ENCODE peak calls at places on chromosomes 7 and 10, in seven cellular contexts. X is fibroblast of the aortic adventitia, C is Peyer's patch, E is HL-60, H is cardiac muscle cell, W is GM23338, L is AG10803. S is an unnamed sample.

GRCh38 chr10:62016477-62017140 is 115.1 kb downstream of the ARID5B start:
- DNase-seq in X (no peak), C (no peak), E (no peak), H (no peak), W (no peak), L (peak), S (no peak)

GRCh38 chr7:143381427-143382125 is 431 bp downstream of the ZYX start:
- DNase-seq in X (peak), C (peak), E (no peak), H (peak), W (no peak), L (peak), S (peak)

GRCh38 chr7:47520408-47520807 is 61.5 kb downstream of the TNS3 start:
- DNase-seq in X (peak), C (peak), E (no peak), H (no peak), W (no peak), L (peak), S (peak)

GRCh38 chr10:63593576-63593975 is 72.4 kb downstream of the REEP3 start:
- DNase-seq in X (peak), C (no peak), E (no peak), H (no peak), W (no peak), L (peak), S (peak)

GRCh38 chr10:116287906-116288501 is 15.0 kb upstream of the GFRA1 start:
- DNase-seq in X (peak), C (no peak), E (peak), H (peak), W (peak), L (peak), S (peak)

GRCh38 chr7:102897211-102897621 is 15.6 kb upstream of the LRRC17 start:
- DNase-seq in X (no peak), C (no peak), E (no peak), H (no peak), W (no peak), L (no peak), S (no peak)

GRCh38 chr7:43137811-43138210 is 25.4 kb downstream of the HECW1 start:
- DNase-seq in X (no peak), C (no peak), E (no peak), H (no peak), W (no peak), L (peak), S (no peak)

GRCh38 chr7:519974-520458 is 370 bp upstream of the PDGFA start:
- DNase-seq in X (peak), C (peak), E (peak), H (peak), W (peak), L (peak), S (peak)

GRCh38 chr7:44772867-44773266 is 23.6 kb upstream of the PPIA start:
- DNase-seq in X (no peak), C (peak), E (no peak), H (no peak), W (peak), L (no peak), S (no peak)

GRCh38 chr7:99557940-99558305 is 519 bp upstream of the ZNF655 start:
- DNase-seq in X (no peak), C (no peak), E (no peak), H (no peak), W (peak), L (no peak), S (no peak)

GRCh38 chr7:44320141-44320540 is 5.3 kb downstream of the CAMK2B start:
- DNase-seq in X (no peak), C (no peak), E (no peak), H (no peak), W (no peak), L (no peak), S (no peak)

GRCh38 chr10:56266120-56266519 is 94.9 kb downstream of the ZWINT start:
- DNase-seq in X (no peak), C (no peak), E (no peak), H (no peak), W (no peak), L (no peak), S (no peak)

GRCh38 chr7:5495581-5496375 is 72.1 kb upstream of the TNRC18 start:
- DNase-seq in X (no peak), C (peak), E (no peak), H (no peak), W (no peak), L (peak), S (no peak)

GRCh38 chr10:11336703-11337102 is 274.7 kb downstream of the USP6NL start:
- DNase-seq in X (peak), C (no peak), E (no peak), H (no peak), W (peak), L (no peak), S (peak)

GRCh38 chr10:11345224-11346054 is 266.0 kb downstream of the USP6NL start:
- DNase-seq in X (peak), C (no peak), E (peak), H (no peak), W (peak), L (no peak), S (peak)

GRCh38 chr7:91266067-91266930 is 2.1 kb downstream of the FZD1 start:
- DNase-seq in X (peak), C (no peak), E (no peak), H (peak), W (peak), L (no peak), S (no peak)

GRCh38 chr10:88792656-88793055 is 9.9 kb upstream of the LIPM start:
- DNase-seq in X (peak), C (no peak), E (peak), H (no peak), W (no peak), L (peak), S (peak)

GRCh38 chr10:48701941-48702340 is 17.3 kb downstream of the WDFY4 start:
- DNase-seq in X (no peak), C (no peak), E (no peak), H (no peak), W (no peak), L (no peak), S (no peak)

GRCh38 chr10:61951144-61951483 is 49.6 kb downstream of the ARID5B start:
- DNase-seq in X (no peak), C (no peak), E (no peak), H (no peak), W (no peak), L (no peak), S (no peak)

GRCh38 chr10:42150428-42151061 is 487.8 kb downstream of the ZNF33B start:
- DNase-seq in X (no peak), C (no peak), E (no peak), H (no peak), W (no peak), L (no peak), S (no peak)

GRCh38 chr7:129805086-129805719 is 147.6 kb downstream of the UBE2H start:
- DNase-seq in X (no peak), C (no peak), E (no peak), H (no peak), W (no peak), L (no peak), S (no peak)

GRCh38 chr10:46992794-46993552 is 81.7 kb downstream of the PTPN20 start:
- DNase-seq in X (peak), C (no peak), E (peak), H (peak), W (peak), L (peak), S (peak)

GRCh38 chr10:71581376-71581775 is 138.2 kb downstream of the C10orf105 start:
- DNase-seq in X (no peak), C (peak), E (no peak), H (no peak), W (no peak), L (no peak), S (no peak)

GRCh38 chr7:143405671-143406352 is 2.8 kb downstream of the EPHA1 start:
- DNase-seq in X (no peak), C (peak), E (no peak), H (no peak), W (peak), L (no peak), S (no peak)

GRCh38 chr7:128796325-128796724 is 4.6 kb downstream of the CCDC136 start:
- DNase-seq in X (peak), C (no peak), E (no peak), H (no peak), W (no peak), L (peak), S (peak)

GRCh38 chr7:120521761-120522737 is 249.1 kb downstream of the KCND2 start:
- DNase-seq in X (no peak), C (no peak), E (no peak), H (no peak), W (peak), L (no peak), S (no peak)

GRCh38 chr10:34768261-34768971 is 46.7 kb downstream of the PARD3 start:
- DNase-seq in X (peak), C (peak), E (no peak), H (no peak), W (no peak), L (peak), S (peak)

GRCh38 chr7:143519411-143520131 is 41.9 kb downstream of the TAS2R41 start:
- DNase-seq in X (peak), C (no peak), E (no peak), H (no peak), W (no peak), L (no peak), S (peak)

GRCh38 chr7:120842131-120842621 is 15.8 kb downstream of the TSPAN12 start:
- DNase-seq in X (no peak), C (no peak), E (no peak), H (no peak), W (peak), L (no peak), S (no peak)

GRCh38 chr7:143417734-143418378 is 9.2 kb upstream of the EPHA1 start:
- DNase-seq in X (no peak), C (no peak), E (no peak), H (no peak), W (peak), L (no peak), S (no peak)

GRCh38 chr10:49833162-49833561 is 71.0 kb upstream of the OGDHL start:
- DNase-seq in X (no peak), C (no peak), E (no peak), H (no peak), W (no peak), L (no peak), S (no peak)

GRCh38 chr7:1432411-1433082 is 26.7 kb downstream of the MICALL2 start:
- DNase-seq in X (peak), C (peak), E (peak), H (peak), W (peak), L (peak), S (peak)

DNA sequence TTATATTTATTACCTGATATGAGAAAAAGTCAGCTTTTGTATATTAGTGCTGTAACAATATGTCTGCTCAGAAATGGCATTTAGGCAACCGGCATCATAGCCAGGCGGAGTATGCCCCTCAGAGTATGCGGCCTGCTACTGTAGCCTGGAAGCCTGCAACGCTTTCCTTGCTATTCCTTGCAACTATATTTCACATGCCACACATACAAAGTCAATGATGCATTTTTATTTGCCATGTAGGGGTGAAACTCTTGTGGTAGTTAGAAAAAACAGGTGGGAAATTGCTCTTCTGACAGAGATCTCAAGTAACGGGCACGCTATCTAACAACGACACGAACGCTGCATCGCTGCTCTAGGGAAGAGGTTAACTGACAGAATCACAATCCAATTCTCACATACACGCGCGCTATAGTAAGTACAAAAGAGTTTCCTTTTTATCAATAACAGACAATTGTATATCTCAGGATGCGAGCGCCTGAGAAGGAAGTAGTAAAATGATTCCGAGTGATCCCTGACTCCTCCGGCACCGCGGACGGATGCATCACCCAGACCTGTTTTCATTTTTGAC is 5.9 kb downstream of the EBF3 start:
- DNase-seq in X (peak), C (no peak), E (no peak), H (peak), W (peak), L (no peak), S (peak)
- H3K4me3 ChIP-seq in X (peak), C (no peak), E (no peak), H (peak), W (peak), L (no peak), S (peak)

GRCh38 chr7:111729483-111729882 is 167.2 kb upstream of the IMMP2L start:
- DNase-seq in X (no peak), C (no peak), E (no peak), H (no peak), W (peak), L (no peak), S (no peak)
- TF ChIP-seq CTCF in X (no peak), C (no peak), E (no peak), H (no peak), W (peak), L (no peak), S (no peak)

GRCh38 chr10:563827-564226 is 125.6 kb downstream of the DIP2C start:
- DNase-seq in X (no peak), C (no peak), E (no peak), H (no peak), W (no peak), L (no peak), S (no peak)
- H3K4me3 ChIP-seq in X (no peak), C (no peak), E (no peak), H (no peak), W (no peak), L (no peak), S (no peak)

GRCh38 chr7:29538322-29538874 is 25.2 kb upstream of the PRR15 start:
- DNase-seq in X (no peak), C (no peak), E (no peak), H (peak), W (peak), L (no peak), S (no peak)
- TF ChIP-seq CTCF in X (no peak), C (no peak), E (no peak), H (no peak), W (peak), L (no peak), S (no peak)

DNA sequence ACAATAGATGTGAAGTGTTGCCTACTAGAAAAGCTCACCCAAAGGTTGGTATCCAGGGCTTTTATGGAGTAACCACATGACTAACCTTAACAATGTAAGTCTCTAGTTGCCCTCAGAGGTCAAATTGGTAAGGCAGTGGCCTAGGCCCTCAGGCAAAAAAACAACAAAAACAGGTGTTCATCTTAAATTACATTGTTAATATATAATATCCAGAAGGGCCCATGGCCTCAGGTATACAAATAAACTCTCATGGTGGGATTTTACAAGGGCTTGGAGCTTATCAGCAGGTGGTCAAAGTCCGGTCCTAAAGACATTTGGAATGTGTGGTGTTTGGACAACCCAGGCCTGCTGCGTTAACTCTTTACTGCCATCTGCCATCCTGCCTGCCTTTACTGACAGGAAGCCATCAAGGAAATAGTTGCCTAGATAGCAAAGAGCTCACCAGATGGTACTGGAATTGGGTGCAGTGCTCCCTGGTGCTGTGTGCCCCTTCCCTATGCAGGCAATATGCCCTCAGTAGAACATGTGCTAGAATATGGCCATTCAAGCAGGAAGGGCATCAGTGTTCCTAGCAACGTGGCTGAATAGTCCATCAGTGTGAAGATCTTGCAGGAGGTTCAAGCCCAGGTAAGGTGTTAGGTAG is 36.2 kb downstream of the TOMM7 start:
- DNase-seq in X (no peak), C (no peak), E (no peak), H (no peak), W (no peak), L (no peak), S (no peak)
- H3K4me3 ChIP-seq in X (no peak), C (no peak), E (no peak), H (no peak), W (no peak), L (no peak), S (no peak)

DNA sequence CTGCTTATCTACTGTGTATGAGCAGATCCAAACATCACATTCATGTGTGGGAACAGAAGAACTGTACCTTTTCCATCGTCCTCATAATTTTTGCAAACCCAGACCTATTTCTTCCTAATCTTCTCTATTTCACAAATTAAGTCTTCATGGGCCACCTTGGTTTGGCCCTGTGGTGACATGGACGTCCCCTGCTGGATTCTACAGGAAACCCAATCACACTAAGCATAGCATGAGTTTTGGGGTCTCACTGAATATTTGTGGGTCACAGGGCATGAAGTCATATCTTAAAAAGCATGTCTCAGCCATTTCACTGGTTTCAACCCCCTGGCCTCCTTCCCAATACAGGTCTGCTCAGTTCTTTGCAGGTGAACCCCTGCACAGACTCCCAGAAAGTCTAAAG is 35.8 kb upstream of the CDCA7L start:
- DNase-seq in X (no peak), C (no peak), E (no peak), H (no peak), W (no peak), L (no peak), S (no peak)
- TF ChIP-seq CTCF in X (no peak), C (no peak), E (no peak), H (no peak), W (no peak), L (no peak), S (no peak)

GRCh38 chr10:28125701-28126100 is 126.8 kb upstream of the ODAD2 start:
- DNase-seq in X (peak), C (no peak), E (no peak), H (no peak), W (no peak), L (peak), S (peak)
- H3K4me3 ChIP-seq in X (no peak), C (no peak), E (no peak), H (no peak), W (no peak), L (no peak), S (no peak)

DNA sequence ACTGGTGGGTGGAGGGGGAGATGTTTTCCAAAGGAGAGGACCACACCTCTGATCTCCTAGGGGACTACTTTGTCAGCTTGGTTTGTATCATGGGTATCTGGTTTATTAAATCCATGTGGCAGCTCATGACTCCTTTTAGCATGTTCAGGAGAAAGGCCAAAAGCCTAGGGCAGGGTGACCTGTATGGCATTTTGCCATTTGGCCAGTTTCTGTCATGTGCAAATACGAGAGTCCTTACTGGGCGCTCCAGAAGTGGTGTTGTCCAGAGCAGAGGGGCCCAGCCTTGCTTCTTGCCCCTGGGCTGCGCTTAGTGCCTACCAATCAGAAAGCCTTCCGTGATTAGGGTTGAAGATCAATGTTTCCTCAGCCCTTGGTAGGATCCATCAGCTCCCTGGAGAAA is 31.0 kb downstream of the ADRA2A start:
- DNase-seq in X (no peak), C (no peak), E (no peak), H (no peak), W (no peak), L (no peak), S (no peak)
- TF ChIP-seq CTCF in X (no peak), C (no peak), E (no peak), H (no peak), W (no peak), L (no peak), S (no peak)

S was measured in fibroblast of pulmonary artery.